ENCODE peak calls at places on chromosomes 16 and 17, in four cellular contexts. O, U, A and Y are unnamed samples.

GRCh38 chr17:76014925-76015261 is 12.2 kb downstream of the EVPL start:
- DNase-seq in O (peak), U (no peak), A (no peak), Y (no peak)

GRCh38 chr17:28928061-28928460 is 23.3 kb downstream of the PHF12 start:
- DNase-seq in U (no peak), O (peak), A (no peak), Y (no peak)

GRCh38 chr17:48760411-48760810 is 31.9 kb upstream of the HOXB13 start:
- DNase-seq in U (no peak), O (no peak), A (no peak), Y (no peak)

GRCh38 chr16:60073376-60073775 is 1339.3 kb upstream of the GOT2 start:
- DNase-seq in O (no peak), A (no peak), U (no peak), Y (no peak)

GRCh38 chr16:47694543-47694942 is 233.4 kb downstream of the PHKB start:
- DNase-seq in O (no peak), U (no peak), A (no peak), Y (no peak)

GRCh38 chr16:9256196-9256595 is 164.8 kb downstream of the HAPSTR1 start:
- DNase-seq in A (no peak), U (no peak), O (peak), Y (peak)

GRCh38 chr17:37523715-37524219 is 34.1 kb downstream of the DUSP14 start:
- DNase-seq in U (no peak), O (no peak), A (no peak), Y (no peak)

GRCh38 chr17:39001703-39002637 is 34.8 kb upstream of the FBXO47 start:
- DNase-seq in A (no peak), O (peak), U (peak), Y (no peak)

GRCh38 chr17:78981010-78981888 is 1.5 kb upstream of the LGALS3BP start:
- DNase-seq in O (no peak), U (no peak), A (no peak), Y (no peak)

GRCh38 chr17:1697681-1698080 is 12.5 kb downstream of the TLCD2 start:
- DNase-seq in O (no peak), A (no peak), U (no peak), Y (no peak)

GRCh38 chr17:82592751-82593589 is 55.3 kb downstream of the WDR45B start:
- DNase-seq in A (peak), O (no peak), U (peak), Y (no peak)

DNA sequence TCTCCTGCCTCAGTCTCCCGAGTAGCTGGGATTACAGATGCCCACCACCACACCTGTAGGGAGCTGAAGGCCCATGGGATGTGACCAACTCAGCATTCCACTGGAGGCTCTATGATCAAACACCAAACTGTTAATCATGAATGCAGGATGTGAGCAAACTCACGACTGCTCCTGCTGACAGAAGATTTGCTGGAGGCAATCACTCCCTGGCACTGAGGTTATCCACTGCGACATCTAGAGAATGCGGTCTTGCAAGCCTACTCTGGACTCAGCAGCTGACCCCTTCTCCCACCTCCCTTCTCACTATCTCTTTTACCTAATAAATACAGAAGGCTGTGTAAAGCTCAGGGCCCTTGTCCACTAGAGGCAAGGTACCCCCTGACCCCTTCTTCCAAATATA is 4.9 kb downstream of the TEX14 start:
- DNase-seq in A (no peak), U (no peak), O (no peak), Y (no peak)
- TF ChIP-seq SPI1 in A (no peak), U (no peak), O (no peak), Y (no peak)

DNA sequence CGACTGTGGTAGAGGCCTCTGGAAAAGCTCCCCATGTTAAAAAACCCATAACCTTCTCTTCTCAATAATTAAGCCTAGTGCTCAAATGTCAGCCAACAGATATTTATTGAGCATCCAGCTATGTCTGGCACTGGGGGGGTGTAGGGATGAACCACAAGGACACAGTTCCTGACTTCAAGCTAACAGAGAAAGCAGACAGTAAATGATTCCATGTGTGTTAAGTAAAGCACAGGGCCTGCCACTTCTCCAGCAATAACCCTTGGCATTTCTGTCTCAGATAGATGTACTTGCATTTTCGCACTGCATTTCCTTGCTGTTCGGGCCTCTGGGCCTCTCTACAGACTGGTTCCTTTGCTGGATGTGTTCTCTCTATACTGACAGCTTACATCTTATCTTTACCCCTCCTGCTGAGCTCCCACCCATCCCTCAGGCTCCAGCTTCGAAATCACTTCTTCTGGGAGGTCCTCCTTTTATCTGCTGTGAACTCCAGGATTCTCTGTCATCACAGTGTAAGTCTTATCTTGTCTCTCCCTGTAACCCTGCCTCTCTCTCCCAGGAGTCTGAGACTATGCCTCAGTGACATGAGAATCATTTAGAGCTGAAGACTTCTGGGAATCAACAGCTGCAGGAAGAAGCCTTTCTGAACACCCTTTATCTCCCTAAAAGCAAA is 148.0 kb upstream of the HS3ST3A1 start:
- DNase-seq in O (peak), U (no peak), A (no peak), Y (no peak)
- TF ChIP-seq SPI1 in O (no peak), U (no peak), A (no peak), Y (no peak)

DNA sequence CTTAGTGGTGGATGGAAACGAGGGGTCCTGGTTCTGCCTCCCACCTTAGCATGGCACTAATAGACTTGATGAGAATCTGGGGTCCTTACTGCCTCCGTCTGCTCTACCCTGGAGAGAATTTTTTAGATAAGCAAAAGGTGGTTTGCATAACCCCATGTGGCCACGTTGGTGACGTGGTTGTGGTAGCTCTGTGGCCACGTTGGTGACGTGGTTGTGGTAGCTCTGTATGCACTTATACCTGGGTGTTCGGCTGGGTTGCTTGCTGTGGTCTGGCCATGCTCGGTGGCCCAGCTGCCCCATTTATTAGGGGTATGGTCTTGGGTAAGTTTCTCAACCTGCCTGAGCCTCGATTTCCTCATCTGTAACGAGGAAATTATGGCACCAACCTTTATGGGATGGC is 13.0 kb downstream of the SPIRE2 start:
- DNase-seq in O (no peak), U (no peak), A (no peak), Y (no peak)
- TF ChIP-seq SPI1 in O (no peak), U (no peak), A (no peak), Y (no peak)

GRCh38 chr17:65054602-65055001 is 1.9 kb downstream of the GNA13 start:
- DNase-seq in A (no peak), U (no peak), O (no peak), Y (no peak)
- TF ChIP-seq SPI1 in A (no peak), U (no peak), O (no peak), Y (no peak)

DNA sequence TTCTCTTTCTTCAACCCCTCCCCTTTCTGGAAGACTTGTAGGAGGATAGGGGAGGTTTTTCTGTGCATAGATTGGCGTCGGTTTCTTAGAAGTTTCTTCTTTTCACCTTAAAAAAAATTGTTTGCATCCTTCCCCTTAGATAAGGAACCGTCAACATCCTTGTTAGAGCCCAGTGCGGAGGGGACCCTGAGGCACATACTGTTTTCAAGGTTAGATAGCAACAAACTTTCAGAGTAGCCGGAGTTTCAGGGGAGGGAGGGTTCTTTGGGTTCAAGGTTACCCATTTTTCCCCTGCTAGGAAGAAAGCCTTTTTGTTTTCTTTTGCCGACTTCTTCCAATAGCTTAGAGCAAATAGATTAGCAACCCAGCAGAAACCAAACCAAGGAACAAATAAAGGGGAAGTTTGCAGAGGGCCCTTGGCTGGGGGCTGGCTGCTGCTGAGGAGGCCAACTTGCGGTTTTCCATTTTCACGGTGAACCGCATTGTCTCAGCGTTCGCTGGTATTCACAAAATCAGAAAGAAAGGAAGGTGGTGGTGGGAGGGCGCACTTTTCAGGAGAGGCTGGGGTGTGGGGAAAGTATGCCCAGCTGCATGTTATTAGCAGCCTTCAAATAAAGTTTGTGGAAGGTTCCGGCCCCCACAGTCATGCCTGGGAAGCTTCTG is 28.8 kb downstream of the MSI2 start:
- DNase-seq in O (peak), U (no peak), A (peak), Y (peak)
- TF ChIP-seq SPI1 in O (no peak), U (peak), A (no peak), Y (no peak)